ENCODE peak calls at places on chromosomes 1 and 21, in nine cellular contexts. O is NCI-H345; J is NCI-H1092; B is activated naive CD8-positive, alpha-beta T cell treated with anti-CD3 and anti-CD28 coated beads for 36 hours; U is brain microvascular endothelial cell; R is foreskin fibroblast; K is nephron progenitor cell; C is left cardiac atrium; F is stimulated activated CD4-positive, alpha-beta T cell treated with anti-CD3 and anti-CD28 coated beads, TNF-alpha, amount 100 ng/mL, for 1 hour. G is an unnamed sample.

GRCh38 chr1:30615076-30615795 is 108.1 kb downstream of the MATN1 start:
- DNase-seq in F (no peak), U (no peak), R (no peak), B (no peak), J (no peak), O (no peak), C (no peak), K (no peak), G (peak; percentile 33)

GRCh38 chr21:25031750-25032149 is 575.5 kb downstream of the MRPL39 start:
- DNase-seq in B (no peak), F (no peak), J (no peak), C (no peak), R (no peak), K (no peak), U (no peak), O (no peak), G (no peak)

GRCh38 chr1:56654126-56654923 is 9.2 kb downstream of the PRKAA2 start:
- DNase-seq in R (no peak), B (no peak), C (no peak), J (no peak), O (no peak), F (no peak), U (no peak), K (no peak), G (no peak)

GRCh38 chr21:36976882-36977651 is 10.6 kb upstream of the HLCS start:
- DNase-seq in U (peak; percentile 72), K (no peak), F (no peak), O (peak; percentile 62), J (peak; percentile 53), C (no peak), B (peak; percentile 72), R (peak; percentile 50), G (peak; percentile 18)

GRCh38 chr1:110321846-110322245 is 17.3 kb upstream of the RBM15 start:
- DNase-seq in C (no peak), U (no peak), R (no peak), O (no peak), K (no peak), J (no peak), B (no peak), F (no peak), G (no peak)

GRCh38 chr1:214551052-214551435 is 358 bp downstream of the PTPN14 start:
- DNase-seq in F (no peak), O (peak; percentile 28), B (peak; percentile 13), U (no peak), R (peak; percentile 44), C (peak; percentile 66), K (peak; percentile 74), J (no peak), G (no peak)

GRCh38 chr1:181112071-181112929 is 23.8 kb downstream of the IER5 start:
- DNase-seq in C (peak; percentile 87), B (no peak), F (no peak), U (peak; percentile 95), O (peak; percentile 23), J (no peak), K (no peak), R (peak; percentile 100), G (peak; percentile 99)

GRCh38 chr1:66503841-66504470 is 30.0 kb upstream of the SGIP1 start:
- DNase-seq in C (no peak), O (peak; percentile 66), K (peak; percentile 49), B (peak; percentile 5), J (peak; percentile 15), U (peak; percentile 82), R (peak; percentile 68), F (no peak), G (peak; percentile 80)

GRCh38 chr21:36145259-36145658 is 10.4 kb downstream of the CBR3 start:
- DNase-seq in J (no peak), F (no peak), B (no peak), K (no peak), O (no peak), C (no peak), R (no peak), U (no peak), G (no peak)

GRCh38 chr1:82108843-82109242 is 308.1 kb downstream of the ADGRL2 start:
- DNase-seq in K (no peak), C (no peak), U (no peak), F (no peak), R (no peak), B (no peak), J (no peak), O (no peak), G (no peak)

GRCh38 chr1:42157667-42158066 is 4.5 kb downstream of the GUCA2B start:
- DNase-seq in U (no peak), C (no peak), K (no peak), J (no peak), O (no peak), R (no peak), F (no peak), B (no peak), G (no peak)

GRCh38 chr1:115642168-115643072 is 650 bp downstream of the VANGL1 start:
- DNase-seq in K (peak; percentile 61), C (peak; percentile 59), U (peak; percentile 31), B (peak; percentile 27), O (peak; percentile 72), F (no peak), R (peak; percentile 26), J (peak; percentile 21), G (peak; percentile 74)

GRCh38 chr21:33761104-33762036 is 119.1 kb downstream of the ITSN1 start:
- DNase-seq in R (peak; percentile 97), F (no peak), K (no peak), U (peak; percentile 95), O (no peak), J (no peak), B (no peak), C (no peak), G (peak; percentile 79)

GRCh38 chr1:208652300-208653160 is 408.3 kb upstream of the PLXNA2 start:
- DNase-seq in O (peak; percentile 81), B (peak; percentile 11), C (peak; percentile 40), F (no peak), K (peak; percentile 53), J (peak; percentile 88), U (peak; percentile 80), R (peak; percentile 60), G (peak; percentile 56)

GRCh38 chr1:5847013-5847654 is 145.1 kb downstream of the NPHP4 start:
- DNase-seq in F (no peak), C (no peak), K (peak; percentile 85), B (no peak), J (no peak), U (peak; percentile 7), R (no peak), O (no peak), G (peak; percentile 20)

GRCh38 chr1:206831605-206832004 is 33.8 kb upstream of the IL20 start:
- DNase-seq in F (no peak), U (no peak), B (no peak), O (no peak), R (no peak), C (no peak), K (no peak), J (no peak), G (no peak)

GRCh38 chr1:183543619-183544204 is 46.5 kb downstream of the NCF2 start:
- DNase-seq in R (peak; percentile 50), C (no peak), J (no peak), B (no peak), O (peak; percentile 12), U (peak; percentile 66), F (no peak), K (no peak), G (peak; percentile 27)

GRCh38 chr1:203340112-203340804 is 10.7 kb downstream of the FMOD start:
- DNase-seq in O (peak; percentile 79), C (peak; percentile 71), B (peak; percentile 46), J (peak; percentile 88), K (peak; percentile 68), F (no peak), R (peak; percentile 65), U (peak; percentile 62), G (peak; percentile 58)

GRCh38 chr1:27522860-27523665 is 33.1 kb upstream of the WASF2 start:
- DNase-seq in J (peak; percentile 60), R (no peak), K (peak; percentile 46), C (no peak), U (no peak), O (peak; percentile 55), B (peak; percentile 66), F (no peak), G (no peak)

GRCh38 chr1:116254776-116255175 is 118.3 kb upstream of the ATP1A1 start:
- DNase-seq in U (no peak), C (no peak), J (no peak), O (no peak), B (no peak), F (no peak), K (no peak), R (no peak), G (no peak)

GRCh38 chr1:4219826-4220225 is 319.8 kb upstream of the C1orf174 start:
- DNase-seq in F (no peak), O (no peak), U (no peak), C (no peak), B (no peak), K (no peak), R (no peak), J (no peak), G (no peak)

GRCh38 chr21:36150192-36150711 is 6.4 kb upstream of the DOP1B start:
- DNase-seq in R (peak; percentile 51), C (peak; percentile 45), O (no peak), U (no peak), J (no peak), B (no peak), F (no peak), K (no peak), G (no peak)

GRCh38 chr21:44593598-44594405 is 1.5 kb upstream of the KRTAP10-6 start:
- DNase-seq in B (no peak), F (no peak), U (no peak), K (no peak), R (peak; percentile 11), O (no peak), C (no peak), J (no peak), G (peak; percentile 28)

GRCh38 chr1:109827466-109827865 is 63.7 kb upstream of the EPS8L3 start:
- DNase-seq in R (peak; percentile 43), B (no peak), U (no peak), C (no peak), J (no peak), O (no peak), K (no peak), F (no peak), G (no peak)

GRCh38 chr1:8980656-8981055 is 35.0 kb downstream of the CA6 start:
- DNase-seq in C (no peak), R (no peak), U (no peak), J (no peak), F (no peak), B (no peak), O (no peak), K (no peak), G (no peak)

GRCh38 chr1:6053206-6053546 is 7.5 kb downstream of the KCNAB2 start:
- DNase-seq in B (no peak), R (no peak), F (no peak), U (no peak), O (no peak), J (no peak), K (no peak), C (no peak), G (no peak)

GRCh38 chr1:101025283-101025679 is 303 bp downstream of the DPH5 start:
- DNase-seq in U (no peak), J (no peak), C (peak; percentile 21), R (no peak), O (peak; percentile 27), B (no peak), K (peak; percentile 8), F (no peak), G (no peak)

GRCh38 chr1:93820554-93821411 is 58.2 kb downstream of the DNTTIP2 start:
- DNase-seq in O (no peak), J (no peak), R (no peak), K (no peak), B (no peak), C (no peak), U (no peak), F (no peak), G (no peak)

GRCh38 chr1:59522925-59523505 is 226.1 kb downstream of the FGGY start:
- DNase-seq in U (no peak), C (no peak), K (no peak), F (no peak), R (no peak), J (no peak), O (peak; percentile 18), B (no peak), G (no peak)

GRCh38 chr1:205370780-205371179 is 14.1 kb upstream of the KLHDC8A start:
- DNase-seq in R (no peak), U (no peak), J (peak; percentile 43), F (no peak), C (no peak), O (no peak), B (no peak), K (no peak), G (no peak)

GRCh38 chr1:206873603-206874188 is 8.3 kb downstream of the IL20 start:
- DNase-seq in O (no peak), C (no peak), R (no peak), J (no peak), F (no peak), U (no peak), K (no peak), B (no peak), G (no peak)